ENCODE peak calls at places on chromosomes 11 and 22, in ten cellular contexts. One of them, this sample, is unnamed.

GRCh38 chr11:119651802-119652584 is 77.0 kb downstream of the NECTIN1 start:
- DNase-seq in OCI-M1: no peak
- DNase-seq in gastrocnemius medialis: no peak
- DNase-seq in smooth muscle cell of the brain vasculature: no peak
- DNase-seq in amniotic epithelial cell: no peak
- DNase-seq in Daoy: peak
- DNase-seq in globus pallidus: no peak
- DNase-seq in dorsolateral prefrontal cortex: no peak
- DNase-seq in SW 1271: no peak
- DNase-seq in epithelial cell of esophagus: no peak
- DNase-seq in this sample: no peak

GRCh38 chr22:24516301-24516737 is 21.2 kb downstream of the UPB1 start:
- DNase-seq in Daoy: peak
- DNase-seq in dorsolateral prefrontal cortex: no peak
- DNase-seq in gastrocnemius medialis: no peak
- DNase-seq in epithelial cell of esophagus: peak
- DNase-seq in globus pallidus: no peak
- DNase-seq in OCI-M1: no peak
- DNase-seq in SW 1271: peak
- DNase-seq in smooth muscle cell of the brain vasculature: peak
- DNase-seq in amniotic epithelial cell: peak
- DNase-seq in this sample: no peak

GRCh38 chr11:69442807-69443137 is 38.7 kb upstream of the LINC01488 start:
- DNase-seq in amniotic epithelial cell: peak
- DNase-seq in epithelial cell of esophagus: peak
- DNase-seq in globus pallidus: no peak
- DNase-seq in OCI-M1: no peak
- DNase-seq in dorsolateral prefrontal cortex: no peak
- DNase-seq in gastrocnemius medialis: no peak
- DNase-seq in Daoy: peak
- DNase-seq in SW 1271: no peak
- DNase-seq in smooth muscle cell of the brain vasculature: no peak
- DNase-seq in this sample: no peak

GRCh38 chr22:45329536-45329936 is 19.8 kb downstream of the FAM118A start:
- DNase-seq in epithelial cell of esophagus: no peak
- DNase-seq in amniotic epithelial cell: no peak
- DNase-seq in smooth muscle cell of the brain vasculature: no peak
- DNase-seq in gastrocnemius medialis: peak
- DNase-seq in OCI-M1: no peak
- DNase-seq in dorsolateral prefrontal cortex: peak
- DNase-seq in globus pallidus: peak
- DNase-seq in Daoy: no peak
- DNase-seq in SW 1271: no peak
- DNase-seq in this sample: no peak

GRCh38 chr11:68314886-68315580 is 2.6 kb downstream of the LRP5 start:
- DNase-seq in Daoy: peak
- DNase-seq in smooth muscle cell of the brain vasculature: no peak
- DNase-seq in gastrocnemius medialis: no peak
- DNase-seq in dorsolateral prefrontal cortex: no peak
- DNase-seq in epithelial cell of esophagus: peak
- DNase-seq in globus pallidus: no peak
- DNase-seq in SW 1271: no peak
- DNase-seq in OCI-M1: no peak
- DNase-seq in amniotic epithelial cell: peak
- DNase-seq in this sample: no peak

GRCh38 chr11:119110439-119110838 is 3.3 kb downstream of the C2CD2L start:
- DNase-seq in gastrocnemius medialis: no peak
- DNase-seq in Daoy: no peak
- DNase-seq in SW 1271: no peak
- DNase-seq in amniotic epithelial cell: no peak
- DNase-seq in smooth muscle cell of the brain vasculature: no peak
- DNase-seq in OCI-M1: no peak
- DNase-seq in epithelial cell of esophagus: no peak
- DNase-seq in globus pallidus: no peak
- DNase-seq in dorsolateral prefrontal cortex: no peak
- DNase-seq in this sample: no peak

GRCh38 chr22:37147186-37147990 is 2.3 kb downstream of the IL2RB start:
- DNase-seq in epithelial cell of esophagus: no peak
- DNase-seq in SW 1271: no peak
- DNase-seq in amniotic epithelial cell: no peak
- DNase-seq in gastrocnemius medialis: no peak
- DNase-seq in Daoy: no peak
- DNase-seq in OCI-M1: no peak
- DNase-seq in dorsolateral prefrontal cortex: no peak
- DNase-seq in smooth muscle cell of the brain vasculature: no peak
- DNase-seq in globus pallidus: no peak
- DNase-seq in this sample: no peak

GRCh38 chr11:40722179-40722795 is 737.2 kb downstream of the LRRC4C start:
- DNase-seq in epithelial cell of esophagus: peak
- DNase-seq in smooth muscle cell of the brain vasculature: no peak
- DNase-seq in OCI-M1: peak
- DNase-seq in amniotic epithelial cell: peak
- DNase-seq in globus pallidus: peak
- DNase-seq in SW 1271: peak
- DNase-seq in gastrocnemius medialis: no peak
- DNase-seq in Daoy: peak
- DNase-seq in dorsolateral prefrontal cortex: no peak
- DNase-seq in this sample: no peak

GRCh38 chr11:5626191-5626590 is 1.4 kb downstream of the TRIM34 start:
- DNase-seq in OCI-M1: no peak
- DNase-seq in smooth muscle cell of the brain vasculature: no peak
- DNase-seq in SW 1271: no peak
- DNase-seq in dorsolateral prefrontal cortex: no peak
- DNase-seq in amniotic epithelial cell: peak
- DNase-seq in gastrocnemius medialis: no peak
- DNase-seq in Daoy: no peak
- DNase-seq in globus pallidus: no peak
- DNase-seq in epithelial cell of esophagus: peak
- DNase-seq in this sample: no peak

GRCh38 chr11:120750647-120751419 is 239.3 kb downstream of the GRIK4 start:
- DNase-seq in OCI-M1: no peak
- DNase-seq in dorsolateral prefrontal cortex: peak
- DNase-seq in smooth muscle cell of the brain vasculature: no peak
- DNase-seq in Daoy: no peak
- DNase-seq in SW 1271: no peak
- DNase-seq in gastrocnemius medialis: no peak
- DNase-seq in epithelial cell of esophagus: no peak
- DNase-seq in globus pallidus: peak
- DNase-seq in amniotic epithelial cell: no peak
- DNase-seq in this sample: no peak

GRCh38 chr11:33543823-33544222 is 156.8 kb downstream of the C11orf91 start:
- DNase-seq in SW 1271: no peak
- DNase-seq in Daoy: no peak
- DNase-seq in gastrocnemius medialis: no peak
- DNase-seq in dorsolateral prefrontal cortex: no peak
- DNase-seq in OCI-M1: no peak
- DNase-seq in epithelial cell of esophagus: peak
- DNase-seq in globus pallidus: no peak
- DNase-seq in smooth muscle cell of the brain vasculature: no peak
- DNase-seq in amniotic epithelial cell: peak
- DNase-seq in this sample: no peak

GRCh38 chr11:11345099-11345498 is 8.0 kb downstream of the CSNK2A3 start:
- DNase-seq in epithelial cell of esophagus: no peak
- DNase-seq in smooth muscle cell of the brain vasculature: no peak
- DNase-seq in OCI-M1: no peak
- DNase-seq in Daoy: no peak
- DNase-seq in dorsolateral prefrontal cortex: no peak
- DNase-seq in SW 1271: no peak
- DNase-seq in amniotic epithelial cell: no peak
- DNase-seq in globus pallidus: peak
- DNase-seq in gastrocnemius medialis: no peak
- DNase-seq in this sample: no peak

GRCh38 chr11:34468209-34468841 is 29.6 kb downstream of the CAT start:
- DNase-seq in smooth muscle cell of the brain vasculature: no peak
- DNase-seq in epithelial cell of esophagus: peak
- DNase-seq in dorsolateral prefrontal cortex: no peak
- DNase-seq in globus pallidus: no peak
- DNase-seq in gastrocnemius medialis: no peak
- DNase-seq in Daoy: peak
- DNase-seq in amniotic epithelial cell: peak
- DNase-seq in SW 1271: peak
- DNase-seq in OCI-M1: peak
- DNase-seq in this sample: no peak

GRCh38 chr22:28955817-28956216 is 72.4 kb downstream of the ZNRF3 start:
- DNase-seq in Daoy: peak
- DNase-seq in dorsolateral prefrontal cortex: no peak
- DNase-seq in amniotic epithelial cell: peak
- DNase-seq in smooth muscle cell of the brain vasculature: no peak
- DNase-seq in epithelial cell of esophagus: no peak
- DNase-seq in gastrocnemius medialis: no peak
- DNase-seq in globus pallidus: no peak
- DNase-seq in SW 1271: no peak
- DNase-seq in OCI-M1: no peak
- DNase-seq in this sample: no peak